ENCODE peak calls at places on chromosomes 11 and 22, in eight cellular contexts. J, K, M, I, T, B, O and C are unnamed samples.

GRCh38 chr11:46047520-46047919 is 73.7 kb downstream of the PHF21A start:
- DNase-seq in J (no peak), K (no peak), M (no peak), I (no peak), T (no peak), B (no peak), O (peak; percentile 44), C (no peak)

GRCh38 chr22:22761963-22762772 is 117.8 kb downstream of the GGTLC2 start:
- DNase-seq in J (no peak), K (no peak), M (no peak), I (no peak), T (no peak), B (no peak), O (no peak), C (no peak)

GRCh38 chr11:45022294-45023064 is 71.8 kb upstream of the TP53I11 start:
- DNase-seq in J (no peak), K (peak; percentile 35), M (no peak), I (no peak), T (no peak), B (no peak), O (no peak), C (no peak)

GRCh38 chr11:86511086-86511551 is 136.4 kb downstream of the CCDC81 start:
- DNase-seq in J (no peak), K (peak; percentile 57), M (no peak), I (no peak), T (no peak), B (no peak), O (peak; percentile 83), C (peak; percentile 59)

GRCh38 chr11:116928102-116928777 is 90.8 kb upstream of the APOA1 start:
- DNase-seq in J (no peak), K (no peak), M (no peak), I (no peak), T (no peak), B (no peak), O (peak; percentile 25), C (no peak)

GRCh38 chr11:62456630-62457029 is 37.8 kb downstream of the SCGB1A1 start:
- DNase-seq in J (no peak), K (no peak), M (peak; percentile 55), I (no peak), T (no peak), B (no peak), O (no peak), C (no peak)

GRCh38 chr11:7449196-7449840 is 36.0 kb upstream of the OLFML1 start:
- DNase-seq in J (peak; percentile 52), K (no peak), M (no peak), I (no peak), T (no peak), B (no peak), O (no peak), C (no peak)

GRCh38 chr11:115459563-115459962 is 44.7 kb downstream of the CADM1 start:
- DNase-seq in J (no peak), K (no peak), M (no peak), I (no peak), T (no peak), B (no peak), O (peak; percentile 2), C (no peak)

GRCh38 chr11:103673773-103674172 is 362.7 kb upstream of the DDI1 start:
- DNase-seq in J (no peak), K (peak; percentile 29), M (no peak), I (no peak), T (no peak), B (no peak), O (peak; percentile 59), C (no peak)

GRCh38 chr11:38173671-38174070 is 1575.6 kb upstream of the RAG2 start:
- DNase-seq in J (no peak), K (no peak), M (no peak), I (no peak), T (no peak), B (no peak), O (no peak), C (no peak)

GRCh38 chr22:35369996-35370395 is 10.9 kb upstream of the HMOX1 start:
- DNase-seq in J (no peak), K (no peak), M (no peak), I (no peak), T (no peak), B (no peak), O (no peak), C (no peak)

GRCh38 chr11:62540804-62541671 is 5.6 kb downstream of the AHNAK start:
- DNase-seq in J (no peak), K (peak; percentile 54), M (no peak), I (no peak), T (no peak), B (peak; percentile 40), O (peak; percentile 35), C (no peak)

GRCh38 chr22:30221121-30221992 is 25.2 kb downstream of the LIF start:
- DNase-seq in J (no peak), K (no peak), M (no peak), I (no peak), T (peak; percentile 30), B (no peak), O (no peak), C (no peak)

GRCh38 chr11:28366549-28367341 is 258.6 kb downstream of the METTL15 start:
- DNase-seq in J (no peak), K (no peak), M (no peak), I (no peak), T (no peak), B (no peak), O (peak; percentile 78), C (peak; percentile 23)

GRCh38 chr11:63832336-63832735 is 6.6 kb upstream of the MARK2 start:
- DNase-seq in J (no peak), K (no peak), M (no peak), I (no peak), T (no peak), B (no peak), O (no peak), C (no peak)

GRCh38 chr11:71446942-71447688 is 1.1 kb downstream of the DHCR7 start:
- DNase-seq in J (no peak), K (peak; percentile 67), M (no peak), I (no peak), T (no peak), B (no peak), O (peak; percentile 92), C (peak; percentile 61)

GRCh38 chr11:93740802-93741093 is 547 bp downstream of the TAF1D start:
- DNase-seq in J (peak; percentile 57), K (peak; percentile 67), M (no peak), I (no peak), T (peak; percentile 48), B (no peak), O (peak; percentile 79), C (peak; percentile 46)

GRCh38 chr22:40112595-40112994 is 65.1 kb upstream of the TNRC6B start:
- DNase-seq in J (no peak), K (no peak), M (no peak), I (no peak), T (no peak), B (no peak), O (no peak), C (no peak)

GRCh38 chr11:133999355-133999754 is 42.6 kb upstream of the IGSF9B start:
- DNase-seq in J (no peak), K (no peak), M (no peak), I (no peak), T (no peak), B (no peak), O (no peak), C (no peak)

GRCh38 chr11:92917927-92918326 is 51.5 kb upstream of the MTNR1B start:
- DNase-seq in J (no peak), K (no peak), M (no peak), I (no peak), T (no peak), B (no peak), O (no peak), C (no peak)

GRCh38 chr11:120972621-120973020 is 51.3 kb upstream of the TBCEL start:
- DNase-seq in J (no peak), K (no peak), M (no peak), I (no peak), T (no peak), B (no peak), O (no peak), C (no peak)

GRCh38 chr11:13008625-13009475 is at the start of gene RASSF10:
- DNase-seq in J (peak; percentile 61), K (peak; percentile 3), M (no peak), I (no peak), T (no peak), B (peak; percentile 54), O (no peak), C (no peak)

GRCh38 chr11:123251656-123252344 is 56.8 kb upstream of the CLMP start:
- DNase-seq in J (peak; percentile 35), K (peak; percentile 19), M (no peak), I (no peak), T (no peak), B (no peak), O (peak; percentile 64), C (no peak)

GRCh38 chr11:45906096-45906682 is 882 bp downstream of the FREY1 start:
- DNase-seq in J (peak; percentile 94), K (no peak), M (no peak), I (no peak), T (no peak), B (no peak), O (no peak), C (no peak)

GRCh38 chr11:130421199-130421585 is 7.2 kb downstream of the ADAMTS8 start:
- DNase-seq in J (no peak), K (no peak), M (no peak), I (no peak), T (no peak), B (no peak), O (no peak), C (no peak)

GRCh38 chr11:130131957-130132850 is 27.4 kb upstream of the ST14 start:
- DNase-seq in J (peak; percentile 62), K (peak; percentile 60), M (peak; percentile 73), I (peak; percentile 11), T (peak; percentile 29), B (no peak), O (peak; percentile 83), C (peak; percentile 64)

GRCh38 chr22:33512961-33513360 is 407.3 kb downstream of the LARGE1 start:
- DNase-seq in J (no peak), K (no peak), M (no peak), I (no peak), T (no peak), B (no peak), O (no peak), C (no peak)

GRCh38 chr11:26134481-26135355 is 197.2 kb upstream of the ANO3 start:
- DNase-seq in J (no peak), K (peak; percentile 5), M (peak; percentile 22), I (no peak), T (no peak), B (no peak), O (peak; percentile 60), C (peak; percentile 31)

GRCh38 chr11:86117706-86118050 is 48.8 kb upstream of the PICALM start:
- DNase-seq in J (no peak), K (no peak), M (no peak), I (no peak), T (no peak), B (no peak), O (no peak), C (no peak)